ENCODE peak calls at places on chromosomes 11 and 22, in ten cellular contexts. One of them, this sample, is unnamed.

GRCh38 chr11:9943346-9944110 is 279.7 kb downstream of the SWAP70 start:
- DNase-seq in fibroblast of lung: peak; percentile 68
- DNase-seq in body of pancreas: no peak
- DNase-seq in A549: peak; percentile 48
- DNase-seq in uterus: no peak
- DNase-seq in hepatocyte: no peak
- DNase-seq in pancreas: no peak
- DNase-seq in CD4-positive, CD25-positive, alpha-beta regulatory T cell: no peak
- DNase-seq in SJSA1: no peak
- DNase-seq in testis: no peak
- DNase-seq in this sample: no peak

GRCh38 chr11:123354371-123354770 is 75.7 kb upstream of the GRAMD1B start:
- DNase-seq in fibroblast of lung: no peak
- DNase-seq in body of pancreas: no peak
- DNase-seq in A549: no peak
- DNase-seq in uterus: no peak
- DNase-seq in hepatocyte: no peak
- DNase-seq in pancreas: no peak
- DNase-seq in CD4-positive, CD25-positive, alpha-beta regulatory T cell: no peak
- DNase-seq in SJSA1: no peak
- DNase-seq in testis: no peak
- DNase-seq in this sample: no peak

GRCh38 chr11:115961168-115962003 is 457.2 kb upstream of the CADM1 start:
- DNase-seq in fibroblast of lung: peak; percentile 27
- DNase-seq in body of pancreas: no peak
- DNase-seq in A549: no peak
- DNase-seq in uterus: no peak
- DNase-seq in hepatocyte: peak; percentile 33
- DNase-seq in pancreas: no peak
- DNase-seq in CD4-positive, CD25-positive, alpha-beta regulatory T cell: no peak
- DNase-seq in SJSA1: no peak
- DNase-seq in testis: peak; percentile 60
- DNase-seq in this sample: peak; percentile 22

GRCh38 chr22:37502342-37503182 is 16.4 kb upstream of the MFNG start:
- DNase-seq in fibroblast of lung: no peak
- DNase-seq in body of pancreas: peak; percentile 79
- DNase-seq in A549: peak; percentile 85
- DNase-seq in uterus: no peak
- DNase-seq in hepatocyte: peak; percentile 91
- DNase-seq in pancreas: peak; percentile 79
- DNase-seq in CD4-positive, CD25-positive, alpha-beta regulatory T cell: no peak
- DNase-seq in SJSA1: no peak
- DNase-seq in testis: no peak
- DNase-seq in this sample: peak; percentile 43

GRCh38 chr11:105719073-105719846 is 109.4 kb downstream of the GRIA4 start:
- DNase-seq in fibroblast of lung: peak; percentile 88
- DNase-seq in body of pancreas: no peak
- DNase-seq in A549: peak; percentile 37
- DNase-seq in uterus: no peak
- DNase-seq in hepatocyte: peak; percentile 68
- DNase-seq in pancreas: no peak
- DNase-seq in CD4-positive, CD25-positive, alpha-beta regulatory T cell: no peak
- DNase-seq in SJSA1: peak; percentile 7
- DNase-seq in testis: no peak
- DNase-seq in this sample: no peak

GRCh38 chr11:13927496-13927895 is 35.0 kb upstream of the SPON1 start:
- DNase-seq in fibroblast of lung: no peak
- DNase-seq in body of pancreas: no peak
- DNase-seq in A549: no peak
- DNase-seq in uterus: no peak
- DNase-seq in hepatocyte: no peak
- DNase-seq in pancreas: no peak
- DNase-seq in CD4-positive, CD25-positive, alpha-beta regulatory T cell: no peak
- DNase-seq in SJSA1: no peak
- DNase-seq in testis: no peak
- DNase-seq in this sample: no peak

GRCh38 chr11:66639066-66639813 is 737 bp downstream of the RBM4 start:
- DNase-seq in fibroblast of lung: peak; percentile 39
- DNase-seq in body of pancreas: no peak
- DNase-seq in A549: peak; percentile 31
- DNase-seq in uterus: no peak
- DNase-seq in hepatocyte: peak; percentile 60
- DNase-seq in pancreas: no peak
- DNase-seq in CD4-positive, CD25-positive, alpha-beta regulatory T cell: peak; percentile 62
- DNase-seq in SJSA1: no peak
- DNase-seq in testis: peak; percentile 58
- DNase-seq in this sample: no peak

GRCh38 chr22:25448435-25449051 is 115.9 kb upstream of the GRK3 start:
- DNase-seq in fibroblast of lung: peak; percentile 56
- DNase-seq in body of pancreas: no peak
- DNase-seq in A549: no peak
- DNase-seq in uterus: no peak
- DNase-seq in hepatocyte: peak; percentile 30
- DNase-seq in pancreas: peak; percentile 18
- DNase-seq in CD4-positive, CD25-positive, alpha-beta regulatory T cell: peak; percentile 22
- DNase-seq in SJSA1: peak; percentile 38
- DNase-seq in testis: no peak
- DNase-seq in this sample: peak; percentile 34

GRCh38 chr22:27108425-27109114 is 451.2 kb downstream of the MIAT start:
- DNase-seq in fibroblast of lung: peak; percentile 66
- DNase-seq in body of pancreas: peak; percentile 27
- DNase-seq in A549: peak; percentile 45
- DNase-seq in uterus: peak; percentile 84
- DNase-seq in hepatocyte: peak; percentile 36
- DNase-seq in pancreas: no peak
- DNase-seq in CD4-positive, CD25-positive, alpha-beta regulatory T cell: no peak
- DNase-seq in SJSA1: no peak
- DNase-seq in testis: peak; percentile 88
- DNase-seq in this sample: peak; percentile 50

GRCh38 chr11:64865286-64866172 is 12.9 kb downstream of the EHD1 start:
- DNase-seq in fibroblast of lung: peak; percentile 85
- DNase-seq in body of pancreas: no peak
- DNase-seq in A549: no peak
- DNase-seq in uterus: no peak
- DNase-seq in hepatocyte: no peak
- DNase-seq in pancreas: no peak
- DNase-seq in CD4-positive, CD25-positive, alpha-beta regulatory T cell: no peak
- DNase-seq in SJSA1: peak; percentile 44
- DNase-seq in testis: no peak
- DNase-seq in this sample: no peak

GRCh38 chr11:109971184-109971523 is 122.0 kb upstream of the ZC3H12C start:
- DNase-seq in fibroblast of lung: peak; percentile 76
- DNase-seq in body of pancreas: no peak
- DNase-seq in A549: no peak
- DNase-seq in uterus: no peak
- DNase-seq in hepatocyte: no peak
- DNase-seq in pancreas: no peak
- DNase-seq in CD4-positive, CD25-positive, alpha-beta regulatory T cell: peak; percentile 16
- DNase-seq in SJSA1: no peak
- DNase-seq in testis: no peak
- DNase-seq in this sample: no peak

GRCh38 chr11:12123177-12123576 is 12.8 kb downstream of the MICAL2 start:
- DNase-seq in fibroblast of lung: peak; percentile 85
- DNase-seq in body of pancreas: no peak
- DNase-seq in A549: no peak
- DNase-seq in uterus: no peak
- DNase-seq in hepatocyte: no peak
- DNase-seq in pancreas: no peak
- DNase-seq in CD4-positive, CD25-positive, alpha-beta regulatory T cell: no peak
- DNase-seq in SJSA1: no peak
- DNase-seq in testis: no peak
- DNase-seq in this sample: no peak
- H3K27ac ChIP-seq in fibroblast of lung: peak overlapping the region; percentile 52
- H3K27ac ChIP-seq in body of pancreas: no peak overlapping the region
- H3K27ac ChIP-seq in A549: peak overlapping the region; percentile 73
- H3K27ac ChIP-seq in uterus: peak overlapping the region; percentile 72
- H3K27ac ChIP-seq in hepatocyte: peak overlapping the region; percentile 90
- H3K27ac ChIP-seq in pancreas: no peak overlapping the region
- H3K27ac ChIP-seq in CD4-positive, CD25-positive, alpha-beta regulatory T cell: no peak overlapping the region
- H3K27ac ChIP-seq in SJSA1: no peak overlapping the region
- H3K27ac ChIP-seq in testis: peak overlapping the region; percentile 21
- H3K27ac ChIP-seq in this sample: no peak overlapping the region

DNA sequence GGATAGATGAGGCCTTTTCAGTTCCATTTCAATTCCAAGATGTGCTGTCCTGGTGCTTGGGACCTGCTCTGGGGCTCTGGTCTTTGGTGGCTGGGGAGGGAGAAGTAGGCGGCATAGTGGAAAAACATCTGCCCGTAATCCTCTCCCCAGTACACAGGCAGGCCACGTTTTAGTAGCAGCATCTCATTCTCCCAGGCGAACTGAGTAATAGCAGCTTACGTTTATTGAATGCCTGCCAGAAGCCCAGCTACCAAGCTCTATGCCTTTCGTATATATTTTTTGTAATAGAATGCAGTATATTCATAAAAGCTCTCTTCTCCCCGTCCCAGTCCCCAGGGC is 11.4 kb downstream of the ACO2 start:
- DNase-seq in fibroblast of lung: peak; percentile 83
- DNase-seq in body of pancreas: no peak
- DNase-seq in A549: no peak
- DNase-seq in uterus: no peak
- DNase-seq in hepatocyte: peak; percentile 68
- DNase-seq in pancreas: no peak
- DNase-seq in CD4-positive, CD25-positive, alpha-beta regulatory T cell: no peak
- DNase-seq in SJSA1: no peak
- DNase-seq in testis: no peak
- DNase-seq in this sample: no peak
- H3K4me3 ChIP-seq in fibroblast of lung: no peak overlapping the region
- H3K4me3 ChIP-seq in body of pancreas: no peak overlapping the region
- H3K4me3 ChIP-seq in A549: no peak overlapping the region
- H3K4me3 ChIP-seq in uterus: no peak overlapping the region
- H3K4me3 ChIP-seq in hepatocyte: no peak overlapping the region
- H3K4me3 ChIP-seq in pancreas: no peak overlapping the region
- H3K4me3 ChIP-seq in CD4-positive, CD25-positive, alpha-beta regulatory T cell: no peak overlapping the region
- H3K4me3 ChIP-seq in SJSA1: no peak overlapping the region
- H3K4me3 ChIP-seq in testis: no peak overlapping the region
- H3K4me3 ChIP-seq in this sample: no peak overlapping the region

GRCh38 chr22:39475337-39475736 is 18.5 kb downstream of the MGAT3 start:
- DNase-seq in fibroblast of lung: no peak
- DNase-seq in body of pancreas: no peak
- DNase-seq in A549: no peak
- DNase-seq in uterus: no peak
- DNase-seq in hepatocyte: no peak
- DNase-seq in pancreas: no peak
- DNase-seq in CD4-positive, CD25-positive, alpha-beta regulatory T cell: no peak
- DNase-seq in SJSA1: no peak
- DNase-seq in testis: no peak
- DNase-seq in this sample: no peak

GRCh38 chr22:39475902-39476301 is 19.1 kb downstream of the MGAT3 start:
- DNase-seq in fibroblast of lung: no peak
- DNase-seq in body of pancreas: no peak
- DNase-seq in A549: no peak
- DNase-seq in uterus: no peak
- DNase-seq in hepatocyte: no peak
- DNase-seq in pancreas: no peak
- DNase-seq in CD4-positive, CD25-positive, alpha-beta regulatory T cell: no peak
- DNase-seq in SJSA1: no peak
- DNase-seq in testis: no peak
- DNase-seq in this sample: no peak

GRCh38 chr22:39473856-39474255 is 17.0 kb downstream of the MGAT3 start:
- DNase-seq in fibroblast of lung: no peak
- DNase-seq in body of pancreas: no peak
- DNase-seq in A549: no peak
- DNase-seq in uterus: no peak
- DNase-seq in hepatocyte: no peak
- DNase-seq in pancreas: no peak
- DNase-seq in CD4-positive, CD25-positive, alpha-beta regulatory T cell: no peak
- DNase-seq in SJSA1: no peak
- DNase-seq in testis: no peak
- DNase-seq in this sample: no peak

GRCh38 chr22:39472570-39473556 is 16.1 kb downstream of the MGAT3 start:
- DNase-seq in fibroblast of lung: no peak
- DNase-seq in body of pancreas: no peak
- DNase-seq in A549: no peak
- DNase-seq in uterus: no peak
- DNase-seq in hepatocyte: peak; percentile 75
- DNase-seq in pancreas: peak; percentile 30
- DNase-seq in CD4-positive, CD25-positive, alpha-beta regulatory T cell: no peak
- DNase-seq in SJSA1: peak; percentile 93
- DNase-seq in testis: peak; percentile 43
- DNase-seq in this sample: no peak

GRCh38 chr22:39474351-39474991 is 17.7 kb downstream of the MGAT3 start:
- DNase-seq in fibroblast of lung: no peak
- DNase-seq in body of pancreas: peak; percentile 34
- DNase-seq in A549: no peak
- DNase-seq in uterus: no peak
- DNase-seq in hepatocyte: peak; percentile 68
- DNase-seq in pancreas: peak; percentile 41
- DNase-seq in CD4-positive, CD25-positive, alpha-beta regulatory T cell: no peak
- DNase-seq in SJSA1: peak; percentile 80
- DNase-seq in testis: no peak
- DNase-seq in this sample: no peak
- H3K27ac ChIP-seq in fibroblast of lung: no peak overlapping the region
- H3K27ac ChIP-seq in body of pancreas: no peak overlapping the region
- H3K27ac ChIP-seq in A549: no peak overlapping the region
- H3K27ac ChIP-seq in uterus: no peak overlapping the region
- H3K27ac ChIP-seq in hepatocyte: peak overlapping the region; percentile 98
- H3K27ac ChIP-seq in pancreas: no peak overlapping the region
- H3K27ac ChIP-seq in CD4-positive, CD25-positive, alpha-beta regulatory T cell: no peak overlapping the region
- H3K27ac ChIP-seq in SJSA1: peak overlapping the region; percentile 92
- H3K27ac ChIP-seq in testis: peak overlapping the region; percentile 45
- H3K27ac ChIP-seq in this sample: no peak overlapping the region

GRCh38 chr11:47149781-47150180 is 26.9 kb downstream of the ARFGAP2 start:
- DNase-seq in fibroblast of lung: no peak
- DNase-seq in body of pancreas: no peak
- DNase-seq in A549: no peak
- DNase-seq in uterus: no peak
- DNase-seq in hepatocyte: no peak
- DNase-seq in pancreas: no peak
- DNase-seq in CD4-positive, CD25-positive, alpha-beta regulatory T cell: no peak
- DNase-seq in SJSA1: no peak
- DNase-seq in testis: no peak
- DNase-seq in this sample: no peak

GRCh38 chr11:47144541-47144940 is 32.1 kb downstream of the ARFGAP2 start:
- DNase-seq in fibroblast of lung: no peak
- DNase-seq in body of pancreas: no peak
- DNase-seq in A549: no peak
- DNase-seq in uterus: no peak
- DNase-seq in hepatocyte: no peak
- DNase-seq in pancreas: no peak
- DNase-seq in CD4-positive, CD25-positive, alpha-beta regulatory T cell: no peak
- DNase-seq in SJSA1: no peak
- DNase-seq in testis: no peak
- DNase-seq in this sample: no peak

GRCh38 chr11:47148903-47149535 is 27.7 kb downstream of the ARFGAP2 start:
- DNase-seq in fibroblast of lung: no peak
- DNase-seq in body of pancreas: peak; percentile 85
- DNase-seq in A549: no peak
- DNase-seq in uterus: no peak
- DNase-seq in hepatocyte: no peak
- DNase-seq in pancreas: peak; percentile 92
- DNase-seq in CD4-positive, CD25-positive, alpha-beta regulatory T cell: no peak
- DNase-seq in SJSA1: no peak
- DNase-seq in testis: no peak
- DNase-seq in this sample: no peak

GRCh38 chr11:47147250-47147649 is 29.4 kb downstream of the ARFGAP2 start:
- DNase-seq in fibroblast of lung: no peak
- DNase-seq in body of pancreas: no peak
- DNase-seq in A549: no peak
- DNase-seq in uterus: no peak
- DNase-seq in hepatocyte: no peak
- DNase-seq in pancreas: no peak
- DNase-seq in CD4-positive, CD25-positive, alpha-beta regulatory T cell: no peak
- DNase-seq in SJSA1: no peak
- DNase-seq in testis: no peak
- DNase-seq in this sample: no peak

GRCh38 chr11:47148274-47148673 is 28.4 kb downstream of the ARFGAP2 start:
- DNase-seq in fibroblast of lung: no peak
- DNase-seq in body of pancreas: no peak
- DNase-seq in A549: no peak
- DNase-seq in uterus: no peak
- DNase-seq in hepatocyte: no peak
- DNase-seq in pancreas: no peak
- DNase-seq in CD4-positive, CD25-positive, alpha-beta regulatory T cell: no peak
- DNase-seq in SJSA1: no peak
- DNase-seq in testis: no peak
- DNase-seq in this sample: no peak
- H3K4me3 ChIP-seq in fibroblast of lung: no peak overlapping the region
- H3K4me3 ChIP-seq in body of pancreas: no peak overlapping the region
- H3K4me3 ChIP-seq in A549: no peak overlapping the region
- H3K4me3 ChIP-seq in uterus: no peak overlapping the region
- H3K4me3 ChIP-seq in hepatocyte: no peak overlapping the region
- H3K4me3 ChIP-seq in pancreas: no peak overlapping the region
- H3K4me3 ChIP-seq in CD4-positive, CD25-positive, alpha-beta regulatory T cell: no peak overlapping the region
- H3K4me3 ChIP-seq in SJSA1: no peak overlapping the region
- H3K4me3 ChIP-seq in testis: no peak overlapping the region
- H3K4me3 ChIP-seq in this sample: no peak overlapping the region